ENCODE peak calls at places on chromosomes 13 and 19, in ten cellular contexts. One of them, this sample, is unnamed.

GRCh38 chr19:45069056-45069455 is 7.2 kb downstream of the ZNF296 start:
- DNase-seq in uterus: no peak
- DNase-seq in cardiac muscle cell: no peak
- DNase-seq in CD8-positive, alpha-beta memory T cell: no peak
- DNase-seq in hepatocyte: peak; percentile 39
- DNase-seq in CD8-positive, alpha-beta T cell: no peak
- DNase-seq in mucosa of descending colon: peak; percentile 51
- DNase-seq in upper lobe of right lung: no peak
- DNase-seq in heart left ventricle: no peak
- DNase-seq in IMR-90: no peak
- DNase-seq in this sample: no peak

GRCh38 chr19:50558039-50558438 is 10.2 kb downstream of the LRRC4B start:
- DNase-seq in upper lobe of right lung: no peak
- DNase-seq in mucosa of descending colon: no peak
- DNase-seq in CD8-positive, alpha-beta T cell: no peak
- DNase-seq in CD8-positive, alpha-beta memory T cell: no peak
- DNase-seq in heart left ventricle: no peak
- DNase-seq in uterus: no peak
- DNase-seq in hepatocyte: no peak
- DNase-seq in IMR-90: no peak
- DNase-seq in cardiac muscle cell: no peak
- DNase-seq in this sample: no peak

GRCh38 chr13:109145631-109146030 is 516.2 kb downstream of the MYO16 start:
- DNase-seq in IMR-90: peak; percentile 72
- DNase-seq in uterus: peak; percentile 29
- DNase-seq in CD8-positive, alpha-beta memory T cell: no peak
- DNase-seq in mucosa of descending colon: peak; percentile 59
- DNase-seq in heart left ventricle: no peak
- DNase-seq in upper lobe of right lung: no peak
- DNase-seq in hepatocyte: peak; percentile 81
- DNase-seq in cardiac muscle cell: peak; percentile 74
- DNase-seq in CD8-positive, alpha-beta T cell: no peak
- DNase-seq in this sample: no peak

GRCh38 chr13:47696677-47697076 is 304.4 kb downstream of the SUCLA2 start:
- DNase-seq in CD8-positive, alpha-beta memory T cell: no peak
- DNase-seq in cardiac muscle cell: no peak
- DNase-seq in uterus: no peak
- DNase-seq in IMR-90: no peak
- DNase-seq in hepatocyte: no peak
- DNase-seq in CD8-positive, alpha-beta T cell: no peak
- DNase-seq in upper lobe of right lung: no peak
- DNase-seq in mucosa of descending colon: no peak
- DNase-seq in heart left ventricle: no peak
- DNase-seq in this sample: no peak

GRCh38 chr19:35204799-35205732 is 23.5 kb downstream of the FAM187B start:
- DNase-seq in mucosa of descending colon: peak; percentile 49
- DNase-seq in upper lobe of right lung: no peak
- DNase-seq in IMR-90: no peak
- DNase-seq in uterus: no peak
- DNase-seq in heart left ventricle: no peak
- DNase-seq in CD8-positive, alpha-beta memory T cell: no peak
- DNase-seq in cardiac muscle cell: no peak
- DNase-seq in hepatocyte: no peak
- DNase-seq in CD8-positive, alpha-beta T cell: no peak
- DNase-seq in this sample: no peak

GRCh38 chr13:43422061-43422460 is 364.7 kb downstream of the ENOX1 start:
- DNase-seq in heart left ventricle: no peak
- DNase-seq in IMR-90: no peak
- DNase-seq in hepatocyte: no peak
- DNase-seq in cardiac muscle cell: no peak
- DNase-seq in uterus: no peak
- DNase-seq in CD8-positive, alpha-beta T cell: no peak
- DNase-seq in upper lobe of right lung: no peak
- DNase-seq in mucosa of descending colon: no peak
- DNase-seq in CD8-positive, alpha-beta memory T cell: no peak
- DNase-seq in this sample: no peak

GRCh38 chr19:15123900-15124299 is 16.7 kb downstream of the SYDE1 start:
- DNase-seq in CD8-positive, alpha-beta memory T cell: no peak
- DNase-seq in upper lobe of right lung: no peak
- DNase-seq in cardiac muscle cell: no peak
- DNase-seq in IMR-90: no peak
- DNase-seq in mucosa of descending colon: peak; percentile 45
- DNase-seq in CD8-positive, alpha-beta T cell: no peak
- DNase-seq in heart left ventricle: peak; percentile 93
- DNase-seq in uterus: no peak
- DNase-seq in hepatocyte: no peak
- DNase-seq in this sample: no peak

GRCh38 chr19:58545286-58546068 is 1.6 kb downstream of the TRIM28 start:
- DNase-seq in heart left ventricle: no peak
- DNase-seq in IMR-90: no peak
- DNase-seq in CD8-positive, alpha-beta T cell: no peak
- DNase-seq in mucosa of descending colon: no peak
- DNase-seq in uterus: no peak
- DNase-seq in upper lobe of right lung: no peak
- DNase-seq in hepatocyte: no peak
- DNase-seq in cardiac muscle cell: no peak
- DNase-seq in CD8-positive, alpha-beta memory T cell: no peak
- DNase-seq in this sample: no peak

GRCh38 chr13:113532156-113532806 is 41.8 kb upstream of the DCUN1D2 start:
- DNase-seq in cardiac muscle cell: peak; percentile 38
- DNase-seq in hepatocyte: no peak
- DNase-seq in heart left ventricle: no peak
- DNase-seq in CD8-positive, alpha-beta memory T cell: no peak
- DNase-seq in CD8-positive, alpha-beta T cell: no peak
- DNase-seq in mucosa of descending colon: no peak
- DNase-seq in IMR-90: peak; percentile 31
- DNase-seq in upper lobe of right lung: peak; percentile 43
- DNase-seq in uterus: no peak
- DNase-seq in this sample: peak; percentile 33

GRCh38 chr13:32038353-32038752 is 6.8 kb downstream of the FRY start:
- DNase-seq in cardiac muscle cell: no peak
- DNase-seq in IMR-90: no peak
- DNase-seq in CD8-positive, alpha-beta memory T cell: no peak
- DNase-seq in heart left ventricle: no peak
- DNase-seq in CD8-positive, alpha-beta T cell: no peak
- DNase-seq in uterus: no peak
- DNase-seq in upper lobe of right lung: no peak
- DNase-seq in hepatocyte: no peak
- DNase-seq in mucosa of descending colon: no peak
- DNase-seq in this sample: no peak

GRCh38 chr19:13117772-13118423 is at the start of gene NACC1:
- DNase-seq in IMR-90: peak; percentile 82
- DNase-seq in CD8-positive, alpha-beta T cell: peak; percentile 82
- DNase-seq in cardiac muscle cell: peak; percentile 95
- DNase-seq in CD8-positive, alpha-beta memory T cell: peak; percentile 87
- DNase-seq in heart left ventricle: peak; percentile 93
- DNase-seq in upper lobe of right lung: peak; percentile 95
- DNase-seq in hepatocyte: peak; percentile 96
- DNase-seq in uterus: peak; percentile 84
- DNase-seq in mucosa of descending colon: peak; percentile 91
- DNase-seq in this sample: peak; percentile 87

GRCh38 chr13:105116966-105117365 is 1418.5 kb downstream of the EFNB2 start:
- DNase-seq in uterus: no peak
- DNase-seq in cardiac muscle cell: no peak
- DNase-seq in mucosa of descending colon: no peak
- DNase-seq in IMR-90: no peak
- DNase-seq in CD8-positive, alpha-beta T cell: no peak
- DNase-seq in CD8-positive, alpha-beta memory T cell: no peak
- DNase-seq in heart left ventricle: no peak
- DNase-seq in upper lobe of right lung: no peak
- DNase-seq in hepatocyte: no peak
- DNase-seq in this sample: no peak

GRCh38 chr19:34148672-34149185 is 23.6 kb upstream of the LSM14A start:
- DNase-seq in uterus: no peak
- DNase-seq in IMR-90: no peak
- DNase-seq in CD8-positive, alpha-beta memory T cell: no peak
- DNase-seq in cardiac muscle cell: no peak
- DNase-seq in upper lobe of right lung: no peak
- DNase-seq in hepatocyte: no peak
- DNase-seq in heart left ventricle: no peak
- DNase-seq in mucosa of descending colon: no peak
- DNase-seq in CD8-positive, alpha-beta T cell: no peak
- DNase-seq in this sample: no peak

GRCh38 chr19:32519023-32519422 is 62.0 kb upstream of the PDCD5 start:
- DNase-seq in upper lobe of right lung: no peak
- DNase-seq in mucosa of descending colon: no peak
- DNase-seq in hepatocyte: no peak
- DNase-seq in uterus: no peak
- DNase-seq in CD8-positive, alpha-beta memory T cell: peak; percentile 29
- DNase-seq in heart left ventricle: no peak
- DNase-seq in CD8-positive, alpha-beta T cell: no peak
- DNase-seq in IMR-90: no peak
- DNase-seq in cardiac muscle cell: no peak
- DNase-seq in this sample: no peak

GRCh38 chr13:25231537-25231936 is 55.8 kb downstream of the MTMR6 start:
- DNase-seq in CD8-positive, alpha-beta memory T cell: no peak
- DNase-seq in upper lobe of right lung: no peak
- DNase-seq in mucosa of descending colon: no peak
- DNase-seq in hepatocyte: no peak
- DNase-seq in cardiac muscle cell: no peak
- DNase-seq in CD8-positive, alpha-beta T cell: no peak
- DNase-seq in uterus: no peak
- DNase-seq in IMR-90: no peak
- DNase-seq in heart left ventricle: no peak
- DNase-seq in this sample: no peak

GRCh38 chr19:28136796-28137195 is 1076.2 kb downstream of the UQCRFS1 start:
- DNase-seq in hepatocyte: no peak
- DNase-seq in IMR-90: no peak
- DNase-seq in upper lobe of right lung: no peak
- DNase-seq in CD8-positive, alpha-beta T cell: no peak
- DNase-seq in CD8-positive, alpha-beta memory T cell: no peak
- DNase-seq in mucosa of descending colon: no peak
- DNase-seq in heart left ventricle: no peak
- DNase-seq in cardiac muscle cell: no peak
- DNase-seq in uterus: no peak
- DNase-seq in this sample: no peak

GRCh38 chr19:28142258-28142657 is 1070.7 kb downstream of the UQCRFS1 start:
- DNase-seq in IMR-90: no peak
- DNase-seq in CD8-positive, alpha-beta T cell: no peak
- DNase-seq in hepatocyte: no peak
- DNase-seq in CD8-positive, alpha-beta memory T cell: no peak
- DNase-seq in heart left ventricle: no peak
- DNase-seq in mucosa of descending colon: no peak
- DNase-seq in uterus: no peak
- DNase-seq in cardiac muscle cell: no peak
- DNase-seq in upper lobe of right lung: no peak
- DNase-seq in this sample: no peak

GRCh38 chr19:28140201-28140600 is 1072.8 kb downstream of the UQCRFS1 start:
- DNase-seq in CD8-positive, alpha-beta memory T cell: no peak
- DNase-seq in mucosa of descending colon: no peak
- DNase-seq in CD8-positive, alpha-beta T cell: no peak
- DNase-seq in heart left ventricle: no peak
- DNase-seq in IMR-90: no peak
- DNase-seq in hepatocyte: peak; percentile 17
- DNase-seq in cardiac muscle cell: no peak
- DNase-seq in uterus: no peak
- DNase-seq in upper lobe of right lung: no peak
- DNase-seq in this sample: no peak

GRCh38 chr19:28137772-28138171 is 1075.2 kb downstream of the UQCRFS1 start:
- DNase-seq in upper lobe of right lung: no peak
- DNase-seq in heart left ventricle: no peak
- DNase-seq in CD8-positive, alpha-beta T cell: no peak
- DNase-seq in uterus: no peak
- DNase-seq in cardiac muscle cell: no peak
- DNase-seq in CD8-positive, alpha-beta memory T cell: no peak
- DNase-seq in IMR-90: no peak
- DNase-seq in hepatocyte: no peak
- DNase-seq in mucosa of descending colon: no peak
- DNase-seq in this sample: no peak
- H3K9me3 ChIP-seq in upper lobe of right lung: no peaks in the 10 kb centered on the region
- H3K9me3 ChIP-seq in heart left ventricle: no peaks in the 10 kb centered on the region
- H3K9me3 ChIP-seq in CD8-positive, alpha-beta T cell: no peaks in the 10 kb centered on the region
- H3K9me3 ChIP-seq in uterus: no peaks in the 10 kb centered on the region
- H3K9me3 ChIP-seq in cardiac muscle cell: no peaks in the 10 kb centered on the region
- H3K9me3 ChIP-seq in CD8-positive, alpha-beta memory T cell: no peaks in the 10 kb centered on the region
- H3K9me3 ChIP-seq in IMR-90: peaks cover 24% of the 10 kb centered on the region
- H3K9me3 ChIP-seq in hepatocyte: no peaks in the 10 kb centered on the region
- H3K9me3 ChIP-seq in mucosa of descending colon: no peaks in the 10 kb centered on the region
- H3K9me3 ChIP-seq in this sample: no peaks in the 10 kb centered on the region

GRCh38 chr19:52554216-52554971 is 15.7 kb upstream of the ZNF701 start:
- DNase-seq in hepatocyte: no peak
- DNase-seq in uterus: no peak
- DNase-seq in IMR-90: no peak
- DNase-seq in heart left ventricle: no peak
- DNase-seq in CD8-positive, alpha-beta T cell: no peak
- DNase-seq in mucosa of descending colon: no peak
- DNase-seq in cardiac muscle cell: no peak
- DNase-seq in CD8-positive, alpha-beta memory T cell: no peak
- DNase-seq in upper lobe of right lung: no peak
- DNase-seq in this sample: no peak

GRCh38 chr19:52557231-52557995 is 12.7 kb upstream of the ZNF701 start:
- DNase-seq in uterus: no peak
- DNase-seq in hepatocyte: no peak
- DNase-seq in CD8-positive, alpha-beta T cell: no peak
- DNase-seq in mucosa of descending colon: no peak
- DNase-seq in CD8-positive, alpha-beta memory T cell: no peak
- DNase-seq in upper lobe of right lung: no peak
- DNase-seq in heart left ventricle: no peak
- DNase-seq in IMR-90: no peak
- DNase-seq in cardiac muscle cell: no peak
- DNase-seq in this sample: no peak
- H3K9me3 ChIP-seq in uterus: no peaks in the 10 kb centered on the region
- H3K9me3 ChIP-seq in hepatocyte: peaks cover 55% of the 10 kb centered on the region
- H3K9me3 ChIP-seq in CD8-positive, alpha-beta T cell: peaks cover 66% of the 10 kb centered on the region
- H3K9me3 ChIP-seq in mucosa of descending colon: peaks cover 98% of the 10 kb centered on the region
- H3K9me3 ChIP-seq in CD8-positive, alpha-beta memory T cell: peaks cover 58% of the 10 kb centered on the region
- H3K9me3 ChIP-seq in upper lobe of right lung: peaks cover 82% of the 10 kb centered on the region
- H3K9me3 ChIP-seq in heart left ventricle: peaks cover 54% of the 10 kb centered on the region
- H3K9me3 ChIP-seq in IMR-90: peaks cover 70% of the 10 kb centered on the region
- H3K9me3 ChIP-seq in cardiac muscle cell: peaks cover 3% of the 10 kb centered on the region
- H3K9me3 ChIP-seq in this sample: peaks cover 23% of the 10 kb centered on the region

DNA sequence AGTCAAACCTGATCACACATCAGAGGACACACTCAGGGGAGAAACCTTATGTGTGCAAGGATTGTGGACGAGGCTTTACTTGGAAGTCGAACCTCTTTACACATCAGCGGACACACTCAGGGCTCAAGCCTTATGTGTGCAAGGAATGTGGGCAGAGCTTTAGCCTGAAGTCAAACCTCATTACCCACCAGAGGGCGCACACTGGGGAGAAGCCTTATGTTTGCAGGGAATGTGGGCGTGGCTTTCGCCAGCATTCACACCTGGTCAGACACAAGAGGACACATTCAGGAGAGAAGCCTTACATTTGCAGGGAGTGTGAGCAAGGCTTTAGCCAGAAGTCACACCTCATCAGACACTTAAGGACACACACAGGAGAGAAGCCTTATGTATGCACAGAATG is 8.2 kb upstream of the ZNF527 start:
- DNase-seq in cardiac muscle cell: peak; percentile 62
- DNase-seq in CD8-positive, alpha-beta memory T cell: no peak
- DNase-seq in hepatocyte: no peak
- DNase-seq in heart left ventricle: no peak
- DNase-seq in mucosa of descending colon: peak; percentile 7
- DNase-seq in CD8-positive, alpha-beta T cell: no peak
- DNase-seq in uterus: no peak
- DNase-seq in upper lobe of right lung: no peak
- DNase-seq in IMR-90: no peak
- DNase-seq in this sample: peak; percentile 66
- H3K9me3 ChIP-seq in cardiac muscle cell: no peaks in the 10 kb centered on the region
- H3K9me3 ChIP-seq in CD8-positive, alpha-beta memory T cell: peaks cover 16% of the 10 kb centered on the region
- H3K9me3 ChIP-seq in hepatocyte: peaks cover under 1% of the 10 kb centered on the region
- H3K9me3 ChIP-seq in heart left ventricle: no peaks in the 10 kb centered on the region
- H3K9me3 ChIP-seq in mucosa of descending colon: peaks cover 77% of the 10 kb centered on the region
- H3K9me3 ChIP-seq in CD8-positive, alpha-beta T cell: peaks cover 14% of the 10 kb centered on the region
- H3K9me3 ChIP-seq in uterus: no peaks in the 10 kb centered on the region
- H3K9me3 ChIP-seq in upper lobe of right lung: peaks cover 13% of the 10 kb centered on the region
- H3K9me3 ChIP-seq in IMR-90: peaks cover 28% of the 10 kb centered on the region
- H3K9me3 ChIP-seq in this sample: peaks cover 30% of the 10 kb centered on the region

GRCh38 chr19:19866599-19867248 is 1.0 kb downstream of the ZNF253 start:
- DNase-seq in uterus: no peak
- DNase-seq in CD8-positive, alpha-beta memory T cell: peak; percentile 54
- DNase-seq in CD8-positive, alpha-beta T cell: peak; percentile 25
- DNase-seq in heart left ventricle: no peak
- DNase-seq in IMR-90: no peak
- DNase-seq in cardiac muscle cell: peak; percentile 73
- DNase-seq in upper lobe of right lung: peak; percentile 63
- DNase-seq in mucosa of descending colon: peak; percentile 34
- DNase-seq in hepatocyte: peak; percentile 43
- DNase-seq in this sample: peak; percentile 53
- H3K9me3 ChIP-seq in uterus: no peaks in the 10 kb centered on the region
- H3K9me3 ChIP-seq in CD8-positive, alpha-beta memory T cell: no peaks in the 10 kb centered on the region
- H3K9me3 ChIP-seq in CD8-positive, alpha-beta T cell: no peaks in the 10 kb centered on the region
- H3K9me3 ChIP-seq in heart left ventricle: no peaks in the 10 kb centered on the region
- H3K9me3 ChIP-seq in IMR-90: peaks cover 18% of the 10 kb centered on the region
- H3K9me3 ChIP-seq in cardiac muscle cell: no peaks in the 10 kb centered on the region
- H3K9me3 ChIP-seq in upper lobe of right lung: no peaks in the 10 kb centered on the region
- H3K9me3 ChIP-seq in mucosa of descending colon: peaks cover 30% of the 10 kb centered on the region
- H3K9me3 ChIP-seq in hepatocyte: peaks cover 24% of the 10 kb centered on the region
- H3K9me3 ChIP-seq in this sample: no peaks in the 10 kb centered on the region